ENCODE peak calls at places on chromosomes 12 and 14, in eight cellular contexts. X, R, O, J, Y, V, L and P are unnamed samples.

GRCh38 chr12:108783446-108783845 is 52.1 kb upstream of the CORO1C start:
- DNase-seq in L (no peak), X (no peak), R (no peak), Y (no peak), O (no peak), V (no peak), J (no peak), P (no peak)

GRCh38 chr14:21267431-21267845 is 1.8 kb downstream of the HNRNPC start:
- DNase-seq in J (no peak), L (no peak), Y (no peak), O (no peak), X (no peak), R (no peak), V (no peak), P (no peak)

GRCh38 chr12:12786716-12787601 is 1.5 kb downstream of the APOLD1 start:
- DNase-seq in O (peak; percentile 96), J (peak; percentile 75), X (peak; percentile 66), L (peak; percentile 61), V (peak; percentile 76), Y (no peak), R (peak; percentile 91), P (no peak)

GRCh38 chr12:95624544-95624943 is 73.3 kb upstream of the USP44 start:
- DNase-seq in V (no peak), L (no peak), R (no peak), X (no peak), O (no peak), Y (no peak), J (no peak), P (no peak)

GRCh38 chr14:83556746-83557460 is 1973.0 kb upstream of the FLRT2 start:
- DNase-seq in Y (no peak), O (no peak), R (no peak), X (no peak), V (no peak), L (no peak), J (no peak), P (no peak)

GRCh38 chr12:121802843-121803698 is 738 bp upstream of the SETD1B start:
- DNase-seq in R (peak; percentile 89), V (peak; percentile 96), X (peak; percentile 88), L (peak; percentile 78), O (peak; percentile 91), J (peak; percentile 91), Y (peak; percentile 59), P (peak; percentile 78)

GRCh38 chr14:69719501-69719951 is 47.4 kb upstream of the SRSF5 start:
- DNase-seq in X (no peak), V (no peak), L (no peak), J (peak; percentile 67), R (no peak), O (no peak), Y (no peak), P (no peak)

GRCh38 chr12:32997471-32997870 is 100.9 kb upstream of the PKP2 start:
- DNase-seq in R (no peak), J (no peak), O (no peak), V (no peak), L (no peak), X (no peak), Y (no peak), P (no peak)

GRCh38 chr12:113271853-113272561 is 50.7 kb downstream of the TPCN1 start:
- DNase-seq in R (peak; percentile 77), L (no peak), V (peak; percentile 64), Y (no peak), O (peak; percentile 74), J (peak; percentile 91), X (peak; percentile 52), P (peak; percentile 51)

GRCh38 chr14:106848330-106849121 is 1322.1 kb downstream of the TMEM121 start:
- DNase-seq in J (no peak), R (no peak), Y (no peak), L (no peak), X (no peak), O (peak; percentile 28), V (peak; percentile 40), P (no peak)

GRCh38 chr12:2523881-2524561 is 270.7 kb upstream of the FKBP4 start:
- DNase-seq in R (no peak), J (no peak), L (no peak), Y (no peak), V (no peak), X (no peak), O (no peak), P (no peak)

GRCh38 chr14:97056086-97056485 is 258.9 kb downstream of the VRK1 start:
- DNase-seq in L (no peak), J (no peak), V (no peak), O (no peak), R (no peak), Y (no peak), X (no peak), P (no peak)

GRCh38 chr12:48998497-48999353 is 450 bp downstream of the DDN start:
- DNase-seq in J (no peak), L (no peak), O (peak; percentile 49), R (no peak), X (no peak), Y (no peak), V (peak; percentile 41), P (no peak)

GRCh38 chr12:117090816-117091711 is 8.2 kb downstream of the TESC start:
- DNase-seq in R (peak; percentile 73), V (no peak), J (no peak), O (no peak), Y (no peak), X (no peak), L (no peak), P (no peak)

GRCh38 chr12:19506497-19506896 is 67.2 kb downstream of the AEBP2 start:
- DNase-seq in O (no peak), X (no peak), V (no peak), R (no peak), Y (no peak), L (no peak), J (no peak), P (no peak)

GRCh38 chr12:19507823-19508222 is 68.5 kb downstream of the AEBP2 start:
- DNase-seq in X (no peak), J (no peak), R (no peak), L (no peak), Y (no peak), O (no peak), V (no peak), P (no peak)
- TF ChIP-seq CTCF in X (peak; percentile 17), J (peak; percentile 40), R (no peak), L (peak; percentile 18), Y (no peak), O (no peak), V (no peak), P (no peak)

GRCh38 chr12:6534914-6535696 is 788 bp downstream of the GAPDH start:
- DNase-seq in Y (no peak), O (peak; percentile 53), L (peak; percentile 65), X (peak; percentile 83), J (peak; percentile 86), V (peak; percentile 76), R (peak; percentile 84), P (peak; percentile 66)

GRCh38 chr12:6534158-6534913 is at the start of gene GAPDH:
- DNase-seq in O (peak; percentile 95), V (peak; percentile 93), R (peak; percentile 93), X (peak; percentile 91), L (peak; percentile 85), Y (peak; percentile 56), J (peak; percentile 86), P (peak; percentile 72)

GRCh38 chr12:6535697-6535946 is 1.3 kb downstream of the GAPDH start:
- DNase-seq in R (no peak), V (no peak), J (no peak), L (no peak), Y (no peak), O (no peak), X (no peak), P (no peak)

GRCh38 chr12:6536894-6537579 is 2.7 kb downstream of the GAPDH start:
- DNase-seq in O (no peak), Y (no peak), X (no peak), R (no peak), J (no peak), L (no peak), V (no peak), P (no peak)

DNA sequence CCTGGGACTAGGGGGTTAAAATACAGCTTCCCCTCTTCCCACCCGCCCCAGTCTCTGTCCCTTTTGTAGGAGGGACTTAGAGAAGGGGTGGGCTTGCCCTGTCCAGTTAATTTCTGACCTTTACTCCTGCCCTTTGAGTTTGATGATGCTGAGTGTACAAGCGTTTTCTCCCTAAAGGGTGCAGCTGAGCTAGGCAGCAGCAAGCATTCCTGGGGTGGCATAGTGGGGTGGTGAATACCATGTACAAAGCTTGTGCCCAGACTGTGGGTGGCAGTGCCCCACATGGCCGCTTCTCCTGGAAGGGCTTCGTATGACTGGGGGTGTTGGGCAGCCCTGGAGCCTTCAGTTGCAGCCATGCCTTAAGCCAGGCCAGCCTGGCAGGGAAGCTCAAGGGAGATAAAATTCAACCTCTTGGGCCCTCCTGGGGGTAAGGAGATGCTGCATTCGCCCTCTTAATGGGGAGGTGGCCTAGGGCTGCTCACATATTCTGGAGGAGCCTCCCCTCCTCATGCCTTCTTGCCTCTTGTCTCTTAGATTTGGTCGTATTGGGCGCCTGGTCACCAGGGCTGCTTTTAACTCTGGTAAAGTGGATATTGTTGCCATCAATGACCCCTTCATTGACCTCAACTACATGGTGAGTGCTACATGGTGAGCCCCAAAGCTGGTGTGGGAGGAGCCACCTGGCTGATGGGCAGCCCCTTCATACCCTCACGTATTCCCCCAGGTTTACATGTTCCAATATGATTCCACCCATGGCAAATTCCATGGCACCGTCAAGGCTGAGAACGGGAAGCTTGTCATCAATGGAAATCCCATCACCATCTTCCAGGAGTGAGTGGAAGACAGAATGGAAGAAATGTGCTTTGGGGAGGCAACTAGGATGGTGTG is 1.9 kb downstream of the GAPDH start:
- DNase-seq in Y (no peak), L (no peak), V (no peak), O (no peak), X (no peak), J (no peak), R (no peak), P (no peak)
- TF ChIP-seq CTCF in Y (no peak), L (no peak), V (no peak), O (no peak), X (no peak), J (no peak), R (no peak), P (no peak)

GRCh38 chr12:127292736-127293135 is 974.2 kb upstream of the TMEM132C start:
- DNase-seq in X (no peak), V (no peak), L (no peak), O (no peak), Y (no peak), J (no peak), R (no peak), P (no peak)

GRCh38 chr12:127294651-127295205 is 972.2 kb upstream of the TMEM132C start:
- DNase-seq in X (no peak), J (no peak), R (no peak), Y (no peak), O (no peak), L (no peak), V (no peak), P (no peak)

GRCh38 chr12:127296591-127296990 is 970.4 kb upstream of the TMEM132C start:
- DNase-seq in X (no peak), L (no peak), J (no peak), Y (no peak), V (no peak), O (no peak), R (no peak), P (no peak)

GRCh38 chr12:127295630-127296029 is 971.3 kb upstream of the TMEM132C start:
- DNase-seq in O (no peak), V (no peak), R (no peak), Y (no peak), J (no peak), L (no peak), X (no peak), P (no peak)

GRCh38 chr12:127293507-127294310 is 973.3 kb upstream of the TMEM132C start:
- DNase-seq in X (peak; percentile 42), R (peak; percentile 71), O (no peak), Y (no peak), J (peak; percentile 41), L (peak; percentile 34), V (peak; percentile 67), P (no peak)
- TF ChIP-seq CTCF in X (no peak), R (peak; percentile 36), O (peak; percentile 39), Y (no peak), J (peak; percentile 30), L (peak; percentile 70), V (peak; percentile 61), P (no peak)

GRCh38 chr12:57627504-57628279 is 5.3 kb downstream of the B4GALNT1 start:
- DNase-seq in L (peak; percentile 11), R (no peak), Y (no peak), X (no peak), V (no peak), J (no peak), O (no peak), P (no peak)
- TF ChIP-seq CTCF in L (no peak), R (no peak), Y (no peak), X (no peak), V (no peak), J (no peak), O (peak; percentile 30), P (no peak)